ENCODE peak calls at places on chromosomes 13 and 19, in ten cellular contexts. R is left ventricle myocardium inferior, S is HCT116, M is ascending aorta, T is neural progenitor cell, W is SK-N-MC, X is psoas muscle, F is heart right ventricle, J is WERI-Rb-1, D is AG04450. I is an unnamed sample.

GRCh38 chr19:10159610-10160009 is 35.1 kb downstream of the DNMT1 start:
- DNase-seq in R (no peak), S (no peak), M (no peak), T (no peak), W (no peak), X (no peak), F (no peak), J (no peak), D (no peak), I (no peak)

GRCh38 chr19:2268861-2269243 is 12.6 kb upstream of the JSRP1 start:
- DNase-seq in R (no peak), S (no peak), M (no peak), T (no peak), W (no peak), X (no peak), F (no peak), J (no peak), D (no peak), I (no peak)

GRCh38 chr19:42121036-42121621 is 11.1 kb downstream of the POU2F2 start:
- DNase-seq in R (no peak), S (no peak), M (no peak), T (no peak), W (no peak), X (peak; percentile 39), F (no peak), J (no peak), D (no peak), I (no peak)

GRCh38 chr19:17726136-17726741 is 7.0 kb downstream of the MAP1S start:
- DNase-seq in R (no peak), S (no peak), M (no peak), T (no peak), W (no peak), X (no peak), F (no peak), J (no peak), D (no peak), I (no peak)

GRCh38 chr13:30216111-30216510 is 91.2 kb downstream of the KATNAL1 start:
- DNase-seq in R (no peak), S (no peak), M (no peak), T (no peak), W (peak; percentile 96), X (no peak), F (no peak), J (no peak), D (no peak), I (no peak)

GRCh38 chr19:32817913-32818476 is 51.6 kb downstream of the SLC7A9 start:
- DNase-seq in R (no peak), S (no peak), M (no peak), T (no peak), W (no peak), X (no peak), F (no peak), J (no peak), D (no peak), I (no peak)

GRCh38 chr19:41734156-41734555 is 21.2 kb upstream of the CEACAM6 start:
- DNase-seq in R (no peak), S (no peak), M (no peak), T (no peak), W (no peak), X (no peak), F (no peak), J (no peak), D (no peak), I (no peak)

GRCh38 chr19:45179063-45179847 is 671 bp downstream of the BLOC1S3 start:
- DNase-seq in R (no peak), S (no peak), M (no peak), T (peak; percentile 61), W (no peak), X (peak; percentile 67), F (peak; percentile 44), J (no peak), D (no peak), I (peak; percentile 44)

GRCh38 chr19:1408300-1409203 is 1.2 kb downstream of the DAZAP1 start:
- DNase-seq in R (peak; percentile 59), S (no peak), M (no peak), T (peak; percentile 70), W (no peak), X (peak; percentile 77), F (peak; percentile 60), J (no peak), D (no peak), I (peak; percentile 53)

GRCh38 chr19:12867120-12868099 is 13.8 kb downstream of the DNASE2 start:
- DNase-seq in R (no peak), S (no peak), M (no peak), T (peak; percentile 93), W (no peak), X (peak; percentile 66), F (peak; percentile 55), J (no peak), D (no peak), I (peak; percentile 82)
- H3K27ac ChIP-seq in R (no peak overlapping the region), S (no peak overlapping the region), M (no peak overlapping the region), T (no peak overlapping the region), W (no peak overlapping the region), X (no peak overlapping the region), F (no peak overlapping the region), J (no peak overlapping the region), D (no peak overlapping the region), I (no peak overlapping the region)

GRCh38 chr19:49664171-49665070 is 1.2 kb downstream of the IRF3 start:
- DNase-seq in R (peak; percentile 89), S (peak; percentile 94), M (no peak), T (peak; percentile 93), W (no peak), X (peak; percentile 94), F (peak; percentile 91), J (peak; percentile 94), D (no peak), I (peak; percentile 92)

GRCh38 chr19:49666120-49666444 is 349 bp downstream of the BCL2L12 start:
- DNase-seq in R (no peak), S (no peak), M (no peak), T (no peak), W (no peak), X (no peak), F (no peak), J (no peak), D (no peak), I (no peak)

GRCh38 chr19:49665301-49666119 is at the start of the genes BCL2L12 and IRF3:
- DNase-seq in R (peak; percentile 97), S (peak; percentile 88), M (peak; percentile 88), T (peak; percentile 99), W (peak; percentile 91), X (peak; percentile 99), F (peak; percentile 97), J (peak; percentile 95), D (peak; percentile 91), I (peak; percentile 98)

GRCh38 chr19:49669511-49669910 is 3.8 kb downstream of the BCL2L12 start:
- DNase-seq in R (no peak), S (no peak), M (no peak), T (no peak), W (no peak), X (no peak), F (no peak), J (no peak), D (no peak), I (no peak)

DNA sequence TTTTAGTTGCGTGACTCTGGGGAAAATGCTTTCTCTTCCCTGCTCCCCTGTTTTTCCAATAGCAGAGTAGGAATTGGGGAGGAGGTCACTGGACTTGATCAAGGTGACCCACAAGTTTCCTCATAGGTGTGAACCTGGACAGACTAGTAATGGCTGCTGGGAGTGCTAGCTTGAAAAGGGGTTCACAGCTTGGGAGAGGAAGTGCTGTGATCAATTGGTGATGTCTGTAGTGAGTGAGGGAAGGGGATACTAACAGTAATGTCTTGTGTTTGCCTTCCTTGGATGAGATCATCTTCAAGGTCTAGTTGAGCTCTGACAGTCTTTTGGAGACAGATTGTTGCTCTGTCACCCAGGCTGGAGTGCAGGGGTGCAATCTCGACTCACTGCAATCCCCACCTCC is 1.7 kb downstream of the BCL2L12 start:
- DNase-seq in R (no peak), S (no peak), M (no peak), T (no peak), W (no peak), X (no peak), F (no peak), J (no peak), D (no peak), I (no peak)
- H3K27ac ChIP-seq in R (no peak overlapping the region), S (no peak overlapping the region), M (no peak overlapping the region), T (no peak overlapping the region), W (no peak overlapping the region), X (no peak overlapping the region), F (no peak overlapping the region), J (no peak overlapping the region), D (no peak overlapping the region), I (no peak overlapping the region)

GRCh38 chr13:44474122-44474910 is 100.7 kb downstream of the SERP2 start:
- DNase-seq in R (no peak), S (peak; percentile 75), M (no peak), T (no peak), W (no peak), X (no peak), F (no peak), J (no peak), D (no peak), I (no peak)
- H3K27ac ChIP-seq in R (no peak overlapping the region), S (peak overlapping the region; percentile 42), M (peak overlapping the region; percentile 46), T (peak overlapping the region; percentile 51), W (peak overlapping the region; percentile 4), X (peak overlapping the region; percentile 26), F (peak overlapping the region; percentile 3), J (no peak overlapping the region), D (no peak overlapping the region), I (no peak overlapping the region)

GRCh38 chr13:36966404-36966803 is 32.7 kb downstream of the ALG5 start:
- DNase-seq in R (no peak), S (no peak), M (no peak), T (no peak), W (no peak), X (no peak), F (no peak), J (no peak), D (no peak), I (no peak)

DNA sequence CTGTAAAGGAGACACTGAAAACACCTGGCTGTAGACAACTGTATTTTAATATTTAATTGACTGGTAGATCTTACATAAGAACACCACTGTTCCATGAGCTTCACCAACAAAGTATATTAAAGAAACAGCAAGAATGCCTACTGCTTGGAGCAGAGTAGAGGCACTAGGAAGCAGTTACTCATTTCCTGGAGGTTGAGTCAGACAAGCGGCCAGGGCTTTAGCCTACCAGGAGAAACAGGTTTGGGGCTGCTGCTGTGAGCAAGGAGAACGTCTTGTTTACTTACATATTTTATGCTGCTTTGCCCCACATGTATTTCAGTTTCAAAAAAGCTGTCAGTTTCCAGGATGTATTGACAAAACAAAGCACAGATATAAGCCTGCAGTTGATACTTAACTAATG is 33.4 kb downstream of the ALG5 start:
- DNase-seq in R (no peak), S (peak; percentile 15), M (no peak), T (no peak), W (no peak), X (no peak), F (no peak), J (no peak), D (peak; percentile 33), I (no peak)
- H3K27ac ChIP-seq in R (no peak overlapping the region), S (no peak overlapping the region), M (no peak overlapping the region), T (no peak overlapping the region), W (no peak overlapping the region), X (no peak overlapping the region), F (no peak overlapping the region), J (no peak overlapping the region), D (no peak overlapping the region), I (no peak overlapping the region)

I was measured in body of pancreas.